ENCODE peak calls at places on chromosomes 12 and 14, in five cellular contexts. I is HepG2; N is A549; H is CD8-positive, alpha-beta T cell; B is lower lobe of right lung. M is an unnamed sample.
A peak's percentile ranks its signal among the peaks of the same experiment; 100 is the strongest.

GRCh38 chr12:45415393-45415817 is 199.5 kb downstream of the ANO6 start:
- DNase-seq in I (peak; percentile 2), N (peak; percentile 78), H (no peak), B (no peak), M (peak; percentile 26)

GRCh38 chr12:4273651-4274395 is at the start of gene CCND2:
- DNase-seq in I (no peak), N (peak; percentile 53), H (peak; percentile 73), B (peak; percentile 89), M (no peak)

GRCh38 chr12:75020068-75020557 is 189.5 kb downstream of the KCNC2 start:
- DNase-seq in I (no peak), N (no peak), H (no peak), B (no peak), M (no peak)

GRCh38 chr14:69571879-69572633 is 2.6 kb downstream of the CCDC177 start:
- DNase-seq in I (peak; percentile 17), N (no peak), H (no peak), B (peak; percentile 51), M (no peak)

GRCh38 chr14:50920482-50921225 is 23.6 kb downstream of the PYGL start:
- DNase-seq in I (peak; percentile 90), N (no peak), H (no peak), B (no peak), M (no peak)

GRCh38 chr12:124684971-124685688 is 117.7 kb upstream of the NCOR2 start:
- DNase-seq in I (no peak), N (peak; percentile 43), H (no peak), B (no peak), M (no peak)

GRCh38 chr14:71650187-71650586 is 282.0 kb upstream of the RGS6 start:
- DNase-seq in I (no peak), N (no peak), H (no peak), B (no peak), M (no peak)

GRCh38 chr14:42606839-42607238 is 1000.2 kb downstream of the LRFN5 start:
- DNase-seq in I (no peak), N (no peak), H (no peak), B (no peak), M (no peak)

GRCh38 chr14:96581902-96582640 is 79.9 kb downstream of the PAPOLA start:
- DNase-seq in I (no peak), N (no peak), H (no peak), B (no peak), M (no peak)

GRCh38 chr12:61011767-61012423 is 1248.3 kb upstream of the USP15 start:
- DNase-seq in I (no peak), N (no peak), H (no peak), B (no peak), M (no peak)

GRCh38 chr12:68240975-68241374 is 12.4 kb downstream of the IL22 start:
- DNase-seq in I (no peak), N (no peak), H (peak; percentile 14), B (no peak), M (peak; percentile 66)

GRCh38 chr12:2414810-2415567 is 362.2 kb downstream of the CACNA1C start:
- DNase-seq in I (no peak), N (no peak), H (no peak), B (no peak), M (no peak)

GRCh38 chr12:99043319-99043914 is 398.3 kb downstream of the APAF1 start:
- DNase-seq in I (peak; percentile 45), N (peak; percentile 38), H (peak; percentile 15), B (peak; percentile 66), M (peak; percentile 27)

GRCh38 chr12:102958073-102958829 is 777 bp downstream of the ASCL1 start:
- DNase-seq in I (no peak), N (peak; percentile 21), H (no peak), B (no peak), M (no peak)

GRCh38 chr12:106126441-106127288 is 12.1 kb downstream of the NUAK1 start:
- DNase-seq in I (peak; percentile 37), N (peak; percentile 88), H (no peak), B (no peak), M (no peak)

GRCh38 chr14:39365354-39365753 is 66.9 kb downstream of the FBXO33 start:
- DNase-seq in I (no peak), N (no peak), H (no peak), B (no peak), M (no peak)

GRCh38 chr12:116360579-116361403 is 83.3 kb upstream of the MED13L start:
- DNase-seq in I (no peak), N (no peak), H (no peak), B (no peak), M (no peak)

GRCh38 chr12:30696486-30696885 is 817 bp upstream of the IPO8 start:
- DNase-seq in I (no peak), N (no peak), H (no peak), B (no peak), M (no peak)
- H3K4me3 ChIP-seq in I (peak overlapping the region; percentile 96), N (peak overlapping the region; percentile 87), H (peak overlapping the region; percentile 63), B (peak overlapping the region; percentile 92), M (peak overlapping the region; percentile 60)

DNA sequence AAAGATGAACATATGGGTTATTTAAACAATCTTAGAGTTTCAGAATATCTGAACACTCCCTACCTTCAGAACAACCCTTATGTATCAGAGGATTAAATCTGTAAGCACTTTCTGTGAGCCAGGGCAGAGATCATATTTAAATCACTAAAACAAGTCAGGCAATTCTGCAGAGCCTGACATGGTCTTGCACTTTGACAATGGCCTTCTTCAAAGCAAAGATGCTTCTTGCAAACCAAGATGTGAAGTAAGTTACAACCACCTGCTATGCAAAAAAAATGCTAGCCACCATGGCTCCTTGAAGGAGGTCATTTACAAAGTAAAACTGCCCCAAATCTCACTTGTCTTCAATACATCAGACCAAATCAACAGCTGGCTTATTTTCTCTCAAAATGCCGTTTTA is 3.2 kb downstream of the PPP1CC start:
- DNase-seq in I (no peak), N (no peak), H (no peak), B (no peak), M (no peak)
- H3K4me3 ChIP-seq in I (peak overlapping the region; percentile 86), N (peak overlapping the region; percentile 3), H (peak overlapping the region; percentile 33), B (no peak overlapping the region), M (peak overlapping the region; percentile 94)

GRCh38 chr14:53355581-53356112 is 202.5 kb upstream of the DDHD1 start:
- DNase-seq in I (no peak), N (peak; percentile 6), H (no peak), B (no peak), M (no peak)
- H3K4me3 ChIP-seq in I (no peak overlapping the region), N (no peak overlapping the region), H (no peak overlapping the region), B (no peak overlapping the region), M (no peak overlapping the region)

GRCh38 chr12:130815028-130815741 is 23.9 kb downstream of the STX2 start:
- DNase-seq in I (no peak), N (no peak), H (no peak), B (no peak), M (no peak)

GRCh38 chr12:130813436-130813835 is 25.6 kb downstream of the STX2 start:
- DNase-seq in I (no peak), N (no peak), H (no peak), B (no peak), M (no peak)

GRCh38 chr12:130817804-130818203 is 21.2 kb downstream of the STX2 start:
- DNase-seq in I (no peak), N (no peak), H (no peak), B (no peak), M (no peak)

GRCh38 chr12:130816055-130816454 is 23.0 kb downstream of the STX2 start:
- DNase-seq in I (no peak), N (no peak), H (no peak), B (no peak), M (no peak)

GRCh38 chr12:130813949-130814348 is 25.1 kb downstream of the STX2 start:
- DNase-seq in I (no peak), N (no peak), H (no peak), B (no peak), M (peak; percentile 61)
- H3K4me3 ChIP-seq in I (no peak overlapping the region), N (no peak overlapping the region), H (no peak overlapping the region), B (no peak overlapping the region), M (peak overlapping the region; percentile 26)

DNA sequence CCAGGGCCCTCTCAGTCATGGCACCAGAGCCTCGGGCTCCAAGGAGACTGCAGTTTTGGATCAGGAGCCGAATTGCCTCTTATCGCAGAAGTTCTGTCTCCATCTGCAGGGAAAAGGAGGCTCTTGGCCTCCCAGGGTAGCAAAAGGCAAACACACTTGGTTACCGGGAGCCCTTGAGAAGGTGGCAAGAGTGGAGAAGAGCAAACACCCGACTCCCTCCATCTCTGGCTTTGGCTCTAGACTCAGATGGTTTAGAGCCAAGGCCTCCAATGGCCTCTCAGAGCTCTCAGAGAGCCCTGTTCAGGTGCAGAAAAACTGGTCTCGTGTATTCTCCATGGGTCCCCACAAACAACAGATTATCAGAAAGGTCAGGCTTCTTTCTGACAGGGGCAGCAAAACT is 44.6 kb downstream of the NINJ2 start:
- DNase-seq in I (no peak), N (no peak), H (no peak), B (peak; percentile 62), M (no peak)
- H3K4me3 ChIP-seq in I (no peak overlapping the region), N (no peak overlapping the region), H (no peak overlapping the region), B (no peak overlapping the region), M (no peak overlapping the region)

GRCh38 chr14:31962920-31963319 is 114.2 kb upstream of the ARHGAP5 start:
- DNase-seq in I (no peak), N (no peak), H (no peak), B (no peak), M (no peak)

GRCh38 chr14:31966896-31967668 is 110.0 kb upstream of the ARHGAP5 start:
- DNase-seq in I (no peak), N (no peak), H (no peak), B (no peak), M (no peak)

GRCh38 chr14:31965735-31966598 is 111.1 kb upstream of the ARHGAP5 start:
- DNase-seq in I (peak; percentile 96), N (no peak), H (no peak), B (no peak), M (no peak)

GRCh38 chr14:31964490-31964889 is 112.6 kb upstream of the ARHGAP5 start:
- DNase-seq in I (no peak), N (no peak), H (no peak), B (no peak), M (no peak)

GRCh38 chr14:31964979-31965734 is 111.9 kb upstream of the ARHGAP5 start:
- DNase-seq in I (no peak), N (no peak), H (no peak), B (no peak), M (no peak)
- H3K4me3 ChIP-seq in I (peak overlapping the region; percentile 15), N (no peak overlapping the region), H (no peak overlapping the region), B (no peak overlapping the region), M (no peak overlapping the region)

M was measured in GM12864.